ENCODE peak calls at places on chromosomes 13 and 19, in eight cellular contexts. One of them, this sample, is unnamed. For H3K4me1, the result is how much of the 10 kb centered on the place peaks cover.

GRCh38 chr19:40147693-40148347 is 43.4 kb upstream of the MAP3K10 start:
- DNase-seq in transverse colon: peak
- DNase-seq in testis: no peak
- DNase-seq in Caco-2: no peak
- DNase-seq in CD8-positive, alpha-beta memory T cell: no peak
- DNase-seq in astrocyte: peak
- DNase-seq in cardiac muscle cell: no peak
- DNase-seq in IMR-90: peak
- DNase-seq in this sample: peak

GRCh38 chr13:25963681-25964080 is 88.1 kb downstream of the SHISA2 start:
- DNase-seq in transverse colon: no peak
- DNase-seq in testis: no peak
- DNase-seq in Caco-2: no peak
- DNase-seq in CD8-positive, alpha-beta memory T cell: no peak
- DNase-seq in astrocyte: no peak
- DNase-seq in cardiac muscle cell: no peak
- DNase-seq in IMR-90: no peak
- DNase-seq in this sample: no peak

GRCh38 chr19:47275866-47276461 is 1.3 kb downstream of the INAFM1 start:
- DNase-seq in transverse colon: no peak
- DNase-seq in testis: peak
- DNase-seq in Caco-2: no peak
- DNase-seq in CD8-positive, alpha-beta memory T cell: no peak
- DNase-seq in astrocyte: peak
- DNase-seq in cardiac muscle cell: no peak
- DNase-seq in IMR-90: peak
- DNase-seq in this sample: peak

GRCh38 chr13:30125422-30126073 is 181.8 kb downstream of the KATNAL1 start:
- DNase-seq in transverse colon: no peak
- DNase-seq in testis: peak
- DNase-seq in Caco-2: no peak
- DNase-seq in CD8-positive, alpha-beta memory T cell: no peak
- DNase-seq in astrocyte: peak
- DNase-seq in cardiac muscle cell: no peak
- DNase-seq in IMR-90: peak
- DNase-seq in this sample: peak

GRCh38 chr19:53982611-53983010 is 8.8 kb upstream of the CACNG6 start:
- DNase-seq in transverse colon: peak
- DNase-seq in testis: peak
- DNase-seq in Caco-2: no peak
- DNase-seq in CD8-positive, alpha-beta memory T cell: no peak
- DNase-seq in astrocyte: no peak
- DNase-seq in cardiac muscle cell: peak
- DNase-seq in IMR-90: no peak
- DNase-seq in this sample: peak

GRCh38 chr19:28521614-28522544 is 691.1 kb downstream of the UQCRFS1 start:
- DNase-seq in transverse colon: no peak
- DNase-seq in testis: no peak
- DNase-seq in Caco-2: no peak
- DNase-seq in CD8-positive, alpha-beta memory T cell: no peak
- DNase-seq in astrocyte: no peak
- DNase-seq in cardiac muscle cell: no peak
- DNase-seq in IMR-90: no peak
- DNase-seq in this sample: no peak

GRCh38 chr13:67221630-67222226 is 8.4 kb downstream of the PCDH9 start:
- DNase-seq in transverse colon: no peak
- DNase-seq in testis: no peak
- DNase-seq in Caco-2: no peak
- DNase-seq in CD8-positive, alpha-beta memory T cell: no peak
- DNase-seq in astrocyte: no peak
- DNase-seq in cardiac muscle cell: no peak
- DNase-seq in IMR-90: no peak
- DNase-seq in this sample: no peak

GRCh38 chr13:36559388-36559787 is 114.4 kb upstream of the SERTM1 start:
- DNase-seq in transverse colon: no peak
- DNase-seq in testis: no peak
- DNase-seq in Caco-2: no peak
- DNase-seq in CD8-positive, alpha-beta memory T cell: no peak
- DNase-seq in astrocyte: no peak
- DNase-seq in cardiac muscle cell: no peak
- DNase-seq in IMR-90: no peak
- DNase-seq in this sample: no peak

GRCh38 chr13:84400711-84401110 is 518.4 kb upstream of the SLITRK1 start:
- DNase-seq in transverse colon: no peak
- DNase-seq in testis: no peak
- DNase-seq in Caco-2: no peak
- DNase-seq in CD8-positive, alpha-beta memory T cell: no peak
- DNase-seq in astrocyte: peak
- DNase-seq in cardiac muscle cell: no peak
- DNase-seq in IMR-90: peak
- DNase-seq in this sample: peak

GRCh38 chr13:49776871-49777270 is 15.6 kb downstream of the KPNA3 start:
- DNase-seq in transverse colon: no peak
- DNase-seq in testis: no peak
- DNase-seq in Caco-2: no peak
- DNase-seq in CD8-positive, alpha-beta memory T cell: no peak
- DNase-seq in astrocyte: peak
- DNase-seq in cardiac muscle cell: no peak
- DNase-seq in IMR-90: peak
- DNase-seq in this sample: peak

GRCh38 chr19:17772172-17772571 is 20.9 kb downstream of the FCHO1 start:
- DNase-seq in transverse colon: no peak
- DNase-seq in testis: peak
- DNase-seq in Caco-2: no peak
- DNase-seq in CD8-positive, alpha-beta memory T cell: no peak
- DNase-seq in astrocyte: no peak
- DNase-seq in cardiac muscle cell: no peak
- DNase-seq in IMR-90: peak
- DNase-seq in this sample: peak

GRCh38 chr13:41019578-41020347 is 647 bp upstream of the ELF1 start:
- DNase-seq in transverse colon: no peak
- DNase-seq in testis: no peak
- DNase-seq in Caco-2: no peak
- DNase-seq in CD8-positive, alpha-beta memory T cell: no peak
- DNase-seq in astrocyte: no peak
- DNase-seq in cardiac muscle cell: no peak
- DNase-seq in IMR-90: no peak
- DNase-seq in this sample: no peak

GRCh38 chr19:13020002-13020414 is 24.7 kb downstream of the NFIX start:
- DNase-seq in transverse colon: no peak
- DNase-seq in testis: no peak
- DNase-seq in Caco-2: no peak
- DNase-seq in CD8-positive, alpha-beta memory T cell: no peak
- DNase-seq in astrocyte: peak
- DNase-seq in cardiac muscle cell: no peak
- DNase-seq in IMR-90: peak
- DNase-seq in this sample: peak

GRCh38 chr13:33340631-33341030 is 55.1 kb upstream of the STARD13 start:
- DNase-seq in transverse colon: no peak
- DNase-seq in testis: no peak
- DNase-seq in Caco-2: no peak
- DNase-seq in CD8-positive, alpha-beta memory T cell: no peak
- DNase-seq in astrocyte: no peak
- DNase-seq in cardiac muscle cell: no peak
- DNase-seq in IMR-90: peak
- DNase-seq in this sample: no peak

GRCh38 chr19:461664-462551 is 1.1 kb upstream of the SHC2 start:
- DNase-seq in transverse colon: peak
- DNase-seq in testis: peak
- DNase-seq in Caco-2: no peak
- DNase-seq in CD8-positive, alpha-beta memory T cell: no peak
- DNase-seq in astrocyte: no peak
- DNase-seq in cardiac muscle cell: peak
- DNase-seq in IMR-90: no peak
- DNase-seq in this sample: no peak

GRCh38 chr19:15621801-15622200 is 6.8 kb downstream of the CYP4F8 start:
- DNase-seq in transverse colon: no peak
- DNase-seq in testis: no peak
- DNase-seq in Caco-2: no peak
- DNase-seq in CD8-positive, alpha-beta memory T cell: no peak
- DNase-seq in astrocyte: no peak
- DNase-seq in cardiac muscle cell: no peak
- DNase-seq in IMR-90: no peak
- DNase-seq in this sample: no peak

GRCh38 chr13:64158910-64159309 is 2743.3 kb upstream of the PCDH20 start:
- DNase-seq in transverse colon: no peak
- DNase-seq in testis: no peak
- DNase-seq in Caco-2: no peak
- DNase-seq in CD8-positive, alpha-beta memory T cell: no peak
- DNase-seq in astrocyte: peak
- DNase-seq in cardiac muscle cell: no peak
- DNase-seq in IMR-90: peak
- DNase-seq in this sample: peak

GRCh38 chr19:27635401-27635800 is 1577.5 kb downstream of the UQCRFS1 start:
- DNase-seq in transverse colon: no peak
- DNase-seq in testis: no peak
- DNase-seq in Caco-2: no peak
- DNase-seq in CD8-positive, alpha-beta memory T cell: no peak
- DNase-seq in astrocyte: no peak
- DNase-seq in cardiac muscle cell: no peak
- DNase-seq in IMR-90: no peak
- DNase-seq in this sample: no peak

GRCh38 chr19:55646889-55647731 is 902 bp upstream of the CCDC106 start:
- DNase-seq in transverse colon: no peak
- DNase-seq in testis: no peak
- DNase-seq in Caco-2: no peak
- DNase-seq in CD8-positive, alpha-beta memory T cell: no peak
- DNase-seq in astrocyte: no peak
- DNase-seq in cardiac muscle cell: no peak
- DNase-seq in IMR-90: no peak
- DNase-seq in this sample: no peak

GRCh38 chr19:41883463-41883820 is 458 bp downstream of the ARHGEF1 start:
- DNase-seq in transverse colon: no peak
- DNase-seq in testis: no peak
- DNase-seq in Caco-2: no peak
- DNase-seq in CD8-positive, alpha-beta memory T cell: no peak
- DNase-seq in astrocyte: no peak
- DNase-seq in cardiac muscle cell: no peak
- DNase-seq in IMR-90: no peak
- DNase-seq in this sample: no peak
- H3K4me1 ChIP-seq in transverse colon: under half
- H3K4me1 ChIP-seq in testis: under half
- H3K4me1 ChIP-seq in Caco-2: under half
- H3K4me1 ChIP-seq in CD8-positive, alpha-beta memory T cell: half or more
- H3K4me1 ChIP-seq in astrocyte: under half
- H3K4me1 ChIP-seq in cardiac muscle cell: under half
- H3K4me1 ChIP-seq in IMR-90: under half
- H3K4me1 ChIP-seq in this sample: under half

GRCh38 chr19:35004517-35005255 is 4.6 kb downstream of the GRAMD1A start:
- DNase-seq in transverse colon: no peak
- DNase-seq in testis: no peak
- DNase-seq in Caco-2: no peak
- DNase-seq in CD8-positive, alpha-beta memory T cell: no peak
- DNase-seq in astrocyte: no peak
- DNase-seq in cardiac muscle cell: no peak
- DNase-seq in IMR-90: no peak
- DNase-seq in this sample: no peak
- H3K4me1 ChIP-seq in transverse colon: under half
- H3K4me1 ChIP-seq in testis: under half
- H3K4me1 ChIP-seq in Caco-2: half or more
- H3K4me1 ChIP-seq in CD8-positive, alpha-beta memory T cell: under half
- H3K4me1 ChIP-seq in astrocyte: under half
- H3K4me1 ChIP-seq in cardiac muscle cell: under half
- H3K4me1 ChIP-seq in IMR-90: under half
- H3K4me1 ChIP-seq in this sample: under half

DNA sequence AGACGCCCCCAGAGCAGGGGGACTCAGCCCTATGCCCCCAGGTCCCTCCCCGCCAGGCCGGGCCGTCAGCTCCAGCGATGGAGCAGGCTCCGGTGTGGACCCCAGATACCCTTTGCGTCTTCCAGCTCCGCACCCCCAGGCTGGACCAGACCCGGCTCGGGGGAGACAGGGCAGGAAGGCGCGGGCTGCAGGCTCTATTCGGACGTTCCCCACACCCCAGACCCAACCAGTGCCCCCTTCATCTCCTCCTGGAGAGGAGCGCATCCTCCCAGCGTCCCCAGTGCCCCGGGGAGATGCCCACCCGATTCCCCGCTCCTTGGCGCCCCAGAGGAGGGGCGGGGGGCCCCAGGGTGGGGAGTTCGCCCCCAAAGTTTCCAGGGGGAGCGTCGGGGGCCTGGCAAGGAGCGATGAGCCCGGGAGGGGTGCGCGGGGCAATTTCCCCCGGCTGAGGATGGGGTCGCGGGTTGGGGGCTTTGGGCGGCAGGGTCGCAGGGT is 389 bp downstream of the LINGO3 start:
- DNase-seq in transverse colon: no peak
- DNase-seq in testis: no peak
- DNase-seq in Caco-2: no peak
- DNase-seq in CD8-positive, alpha-beta memory T cell: no peak
- DNase-seq in astrocyte: no peak
- DNase-seq in cardiac muscle cell: no peak
- DNase-seq in IMR-90: no peak
- DNase-seq in this sample: no peak
- H3K4me1 ChIP-seq in transverse colon: under half
- H3K4me1 ChIP-seq in testis: under half
- H3K4me1 ChIP-seq in Caco-2: under half
- H3K4me1 ChIP-seq in CD8-positive, alpha-beta memory T cell: under half
- H3K4me1 ChIP-seq in astrocyte: under half
- H3K4me1 ChIP-seq in cardiac muscle cell: under half
- H3K4me1 ChIP-seq in IMR-90: under half
- H3K4me1 ChIP-seq in this sample: under half

DNA sequence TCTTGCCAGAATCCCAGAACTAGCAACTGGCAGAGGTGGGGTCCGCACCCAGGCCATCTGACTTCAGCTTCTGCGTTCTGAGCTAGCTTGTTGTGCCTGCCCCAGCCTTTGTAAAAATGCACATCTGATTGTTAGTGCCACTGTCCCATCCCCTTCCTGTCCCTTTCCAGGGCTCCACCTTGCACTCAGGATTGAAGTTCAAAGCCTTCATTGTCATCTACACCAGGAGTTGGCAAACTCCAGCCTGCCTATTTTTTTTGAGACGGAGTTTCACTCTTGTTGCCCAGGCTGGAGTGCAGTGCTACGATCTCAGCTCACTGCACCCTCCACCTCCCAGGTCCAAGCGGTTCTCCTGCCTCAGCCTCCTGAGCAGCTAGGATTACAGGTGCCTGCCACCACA is 2.9 kb downstream of the THOP1 start:
- DNase-seq in transverse colon: no peak
- DNase-seq in testis: no peak
- DNase-seq in Caco-2: no peak
- DNase-seq in CD8-positive, alpha-beta memory T cell: no peak
- DNase-seq in astrocyte: no peak
- DNase-seq in cardiac muscle cell: no peak
- DNase-seq in IMR-90: no peak
- DNase-seq in this sample: no peak
- H3K4me1 ChIP-seq in transverse colon: under half
- H3K4me1 ChIP-seq in testis: under half
- H3K4me1 ChIP-seq in Caco-2: under half
- H3K4me1 ChIP-seq in CD8-positive, alpha-beta memory T cell: under half
- H3K4me1 ChIP-seq in astrocyte: under half
- H3K4me1 ChIP-seq in cardiac muscle cell: under half
- H3K4me1 ChIP-seq in IMR-90: under half
- H3K4me1 ChIP-seq in this sample: under half

This sample was measured in fibroblast of lung.